ENCODE peak calls at places on chromosomes 13 and 19, in six cellular contexts. I is heart left ventricle, Y is IMR-90, Z is A549, D is body of pancreas, V is vagina. B is an unnamed sample.

GRCh38 chr13:52955505-52955904 is 73.1 kb upstream of the OLFM4 start:
- DNase-seq in V (no peak), Y (no peak), Z (no peak), I (no peak), D (no peak), B (no peak)

GRCh38 chr13:57633950-57634828 is 2.6 kb downstream of the PCDH17 start:
- DNase-seq in Z (no peak), V (no peak), Y (no peak), D (peak), I (peak), B (peak)

GRCh38 chr19:56905616-56906015 is 65.1 kb upstream of the PEG3 start:
- DNase-seq in Y (no peak), Z (no peak), I (no peak), D (no peak), V (no peak), B (no peak)

GRCh38 chr13:21074601-21075302 is 13.4 kb upstream of the LATS2 start:
- DNase-seq in Z (no peak), V (no peak), I (peak), D (peak), Y (no peak), B (no peak)

GRCh38 chr13:90302113-90302512 is 1045.4 kb upstream of the MIR17HG start:
- DNase-seq in Y (peak), Z (no peak), D (no peak), V (no peak), I (no peak), B (no peak)

GRCh38 chr19:13208131-13208963 is 58.1 kb downstream of the IER2 start:
- DNase-seq in V (no peak), I (no peak), Z (no peak), D (peak), Y (peak), B (no peak)

GRCh38 chr19:40442328-40443130 is 1.6 kb downstream of the SERTAD3 start:
- DNase-seq in D (no peak), I (no peak), Z (no peak), V (peak), Y (no peak), B (no peak)

GRCh38 chr19:22622901-22623840 is 11.0 kb upstream of the ZNF492 start:
- DNase-seq in Z (no peak), Y (no peak), V (peak), I (peak), D (no peak), B (no peak)

GRCh38 chr13:105087941-105088340 is 1447.5 kb downstream of the EFNB2 start:
- DNase-seq in V (no peak), D (no peak), Z (no peak), I (no peak), Y (no peak), B (no peak)

GRCh38 chr19:42553292-42554045 is 25.2 kb upstream of the CEACAM1 start:
- DNase-seq in I (peak), Y (peak), V (no peak), Z (no peak), D (peak), B (no peak)

GRCh38 chr13:52842440-52842839 is 6.0 kb downstream of the PCDH8 start:
- DNase-seq in V (no peak), D (no peak), I (no peak), Z (no peak), Y (no peak), B (no peak)

GRCh38 chr19:14385492-14385891 is 4.2 kb downstream of the ADGRE5 start:
- DNase-seq in I (no peak), Z (no peak), Y (no peak), V (no peak), D (no peak), B (no peak)

GRCh38 chr19:3671680-3672574 is 28.3 kb downstream of the PIP5K1C start:
- DNase-seq in Y (peak), V (no peak), D (no peak), Z (no peak), I (no peak), B (no peak)

GRCh38 chr19:30227071-30227621 is 145.0 kb upstream of the ZNF536 start:
- DNase-seq in V (no peak), I (no peak), Z (no peak), Y (no peak), D (no peak), B (no peak)

GRCh38 chr19:38736413-38737280 is 7.6 kb downstream of the CAPN12 start:
- DNase-seq in I (no peak), Z (peak), Y (no peak), V (peak), D (peak), B (peak)

GRCh38 chr19:10884273-10884672 is 12.9 kb downstream of the CARM1 start:
- DNase-seq in V (no peak), D (peak), Z (no peak), Y (peak), I (no peak), B (peak)

GRCh38 chr19:37306383-37306963 is 64.4 kb upstream of the ZNF527 start:
- DNase-seq in D (no peak), Y (no peak), Z (no peak), V (no peak), I (no peak), B (no peak)

GRCh38 chr13:34300559-34300958 is 482.6 kb downstream of the RFC3 start:
- DNase-seq in Z (peak), Y (no peak), D (no peak), I (no peak), V (no peak), B (no peak)

GRCh38 chr19:56955637-56956216 is 115.2 kb upstream of the PEG3 start:
- DNase-seq in V (no peak), Y (no peak), I (no peak), D (no peak), Z (no peak), B (no peak)

GRCh38 chr13:30898721-30899188 is 7.3 kb upstream of the MEDAG start:
- DNase-seq in Y (peak), V (no peak), I (no peak), Z (peak), D (no peak), B (no peak)

GRCh38 chr13:81987159-81987558 is 1646.2 kb upstream of the SPRY2 start:
- DNase-seq in I (no peak), Z (no peak), Y (no peak), V (no peak), D (no peak), B (no peak)

GRCh38 chr19:11088508-11089253 is 582 bp upstream of the LDLR start:
- DNase-seq in V (no peak), I (no peak), Y (no peak), Z (no peak), D (no peak), B (no peak)

GRCh38 chr13:72985610-72986009 is 73.2 kb upstream of the KLF5 start:
- DNase-seq in V (no peak), I (no peak), Y (no peak), D (no peak), Z (no peak), B (no peak)

GRCh38 chr19:4272894-4273293 is 6.2 kb upstream of the SHD start:
- DNase-seq in Z (no peak), Y (no peak), I (no peak), D (no peak), V (no peak), B (no peak)

GRCh38 chr13:43784491-43784890 is 2.3 kb downstream of the ENOX1 start:
- DNase-seq in V (no peak), Y (no peak), Z (no peak), D (no peak), I (no peak), B (no peak)

GRCh38 chr13:24161010-24161775 is 673 bp downstream of the SPATA13 start:
- DNase-seq in Y (no peak), V (no peak), I (no peak), D (peak), Z (no peak), B (peak)

GRCh38 chr13:41053384-41053826 is 7.9 kb upstream of the WBP4 start:
- DNase-seq in Y (peak), I (no peak), Z (peak), V (no peak), D (peak), B (no peak)

GRCh38 chr13:36814465-36814864 is 4.6 kb upstream of the RFXAP start:
- DNase-seq in I (no peak), D (peak), V (no peak), Z (no peak), Y (no peak), B (peak)

GRCh38 chr13:114032121-114032799 is 58.4 kb upstream of the C13orf46 start:
- DNase-seq in Y (peak), D (peak), V (no peak), Z (no peak), I (no peak), B (no peak)

GRCh38 chr19:23313196-23313595 is 63.0 kb upstream of the ZNF724 start:
- DNase-seq in D (no peak), Z (no peak), Y (no peak), I (no peak), V (no peak), B (no peak)

GRCh38 chr13:40609972-40610726 is 56.3 kb downstream of the FOXO1 start:
- DNase-seq in D (no peak), V (no peak), Y (no peak), Z (no peak), I (no peak), B (no peak)

GRCh38 chr19:23823952-23824389 is 65.3 kb upstream of the ZNF681 start:
- DNase-seq in Z (peak), D (no peak), I (no peak), V (no peak), Y (no peak), B (peak)

GRCh38 chr19:44660081-44660480 is 11.2 kb upstream of the CEACAM19 start:
- DNase-seq in Y (no peak), I (no peak), D (no peak), V (no peak), Z (no peak), B (no peak)

GRCh38 chr13:74931698-74932433 is 550.1 kb downstream of the TBC1D4 start:
- DNase-seq in Z (no peak), D (no peak), Y (no peak), V (no peak), I (no peak), B (no peak)

GRCh38 chr13:49833402-49833801 is 40.9 kb upstream of the KPNA3 start:
- DNase-seq in I (no peak), V (no peak), Y (no peak), Z (no peak), D (no peak), B (no peak)

GRCh38 chr13:49246850-49247721 is 639 bp upstream of the CDADC1 start:
- DNase-seq in Z (no peak), Y (no peak), I (no peak), D (no peak), V (no peak), B (no peak)

GRCh38 chr13:82751221-82751620 is 1131.1 kb downstream of the SLITRK1 start:
- DNase-seq in Y (no peak), Z (no peak), I (no peak), V (no peak), D (no peak), B (no peak)

GRCh38 chr13:98511435-98511834 is 65.5 kb downstream of the STK24 start:
- DNase-seq in Y (no peak), I (no peak), V (no peak), Z (no peak), D (no peak), B (no peak)
- TF ChIP-seq POLR2A in Y (no peak), I (no peak), V (no peak), Z (no peak), D (no peak), B (no peak)

DNA sequence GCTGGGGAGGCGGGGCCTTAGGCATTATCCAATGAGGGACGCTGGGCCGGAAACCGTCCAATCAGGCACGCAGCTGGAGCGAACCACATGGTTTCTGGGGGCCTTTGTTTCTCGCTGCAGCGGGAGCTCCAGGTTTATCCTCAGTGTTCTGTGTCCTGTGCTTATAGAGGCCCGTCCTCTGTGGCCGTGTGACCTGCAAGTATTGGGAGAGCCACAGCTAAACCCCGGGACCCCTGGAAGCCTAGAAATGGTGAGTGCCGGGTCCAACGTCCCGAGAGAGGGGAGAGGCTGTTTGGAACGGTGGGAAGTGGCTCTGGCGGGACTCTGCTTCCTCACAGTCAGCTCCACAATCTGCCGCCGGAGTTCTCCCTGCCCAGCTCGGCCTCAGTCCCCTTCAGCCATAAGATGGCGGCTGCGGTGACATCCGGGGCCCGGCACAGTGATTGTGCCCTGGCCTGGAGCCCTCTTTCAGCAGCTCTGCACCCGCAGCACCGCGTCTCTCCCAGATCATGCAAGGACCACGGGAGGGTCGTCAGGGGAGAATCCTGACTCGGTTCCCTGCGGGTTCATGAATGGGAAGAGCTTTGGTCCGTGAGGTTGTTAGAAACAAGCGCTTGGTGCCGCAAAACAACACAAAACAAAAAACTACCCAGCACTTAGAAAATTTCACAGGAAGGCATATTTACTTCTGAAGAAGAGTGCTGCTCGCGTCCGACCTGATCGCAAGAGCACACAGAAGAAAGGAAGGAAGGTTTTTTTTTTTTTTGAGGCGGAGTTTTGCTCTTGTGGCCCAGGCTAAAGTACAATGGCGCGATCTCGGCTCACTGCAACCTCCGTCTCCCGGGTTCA is at the start of gene ZNF253:
- DNase-seq in I (peak), V (peak), Y (peak), Z (peak), D (peak), B (peak)
- TF ChIP-seq POLR2A in I (peak), V (no peak), Y (peak), Z (no peak), D (peak), B (peak)

DNA sequence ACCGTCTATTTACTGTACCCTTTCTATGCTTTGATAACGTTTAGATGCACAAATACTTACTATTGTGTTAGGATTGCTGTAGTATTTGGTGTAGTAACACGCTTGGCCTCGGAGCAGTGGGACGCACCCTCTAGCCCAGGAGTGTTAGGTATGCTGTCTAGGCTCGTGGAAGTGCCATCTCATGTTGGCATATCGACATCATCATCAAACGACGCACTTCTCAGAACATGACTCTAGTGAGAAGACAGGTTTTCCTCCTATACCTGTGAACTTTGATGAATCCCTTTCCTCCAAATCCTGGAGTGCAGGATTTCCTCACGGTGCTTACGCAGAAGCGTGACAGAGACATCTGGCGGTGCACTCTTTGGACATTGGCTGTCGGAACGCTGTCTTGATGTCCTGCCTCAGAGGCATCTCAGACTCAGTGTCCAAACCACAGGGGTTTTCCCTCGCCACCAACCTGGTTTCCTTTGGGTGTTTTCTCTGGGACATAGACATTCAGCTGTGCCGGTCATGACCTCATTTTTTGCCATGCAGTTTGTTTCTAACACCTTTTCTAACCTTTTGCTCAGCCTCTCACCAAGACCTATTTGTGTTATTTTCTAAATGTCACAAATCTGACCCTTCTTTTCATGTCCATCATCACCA is 6.3 kb downstream of the SNRNP70 start:
- DNase-seq in Y (no peak), Z (no peak), V (no peak), I (no peak), D (no peak), B (no peak)
- TF ChIP-seq POLR2A in Y (no peak), Z (no peak), V (no peak), I (no peak), D (no peak), B (no peak)

GRCh38 chr19:48795055-48795854 is 15.6 kb downstream of the BCAT2 start:
- DNase-seq in V (no peak), D (peak), I (peak), Y (peak), Z (peak), B (peak)
- TF ChIP-seq POLR2A in V (no peak), D (peak), I (no peak), Y (no peak), Z (no peak), B (no peak)

GRCh38 chr19:2099937-2100718 is 3.4 kb downstream of the IZUMO4 start:
- DNase-seq in I (no peak), V (no peak), Z (no peak), D (no peak), Y (no peak), B (no peak)
- TF ChIP-seq POLR2A in I (no peak), V (no peak), Z (no peak), D (no peak), Y (no peak), B (no peak)

GRCh38 chr19:506404-507285 is 652 bp upstream of the TPGS1 start:
- DNase-seq in Y (peak), Z (peak), V (peak), D (peak), I (peak), B (peak)
- TF ChIP-seq POLR2A in Y (no peak), Z (peak), V (no peak), D (peak), I (no peak), B (peak)

DNA sequence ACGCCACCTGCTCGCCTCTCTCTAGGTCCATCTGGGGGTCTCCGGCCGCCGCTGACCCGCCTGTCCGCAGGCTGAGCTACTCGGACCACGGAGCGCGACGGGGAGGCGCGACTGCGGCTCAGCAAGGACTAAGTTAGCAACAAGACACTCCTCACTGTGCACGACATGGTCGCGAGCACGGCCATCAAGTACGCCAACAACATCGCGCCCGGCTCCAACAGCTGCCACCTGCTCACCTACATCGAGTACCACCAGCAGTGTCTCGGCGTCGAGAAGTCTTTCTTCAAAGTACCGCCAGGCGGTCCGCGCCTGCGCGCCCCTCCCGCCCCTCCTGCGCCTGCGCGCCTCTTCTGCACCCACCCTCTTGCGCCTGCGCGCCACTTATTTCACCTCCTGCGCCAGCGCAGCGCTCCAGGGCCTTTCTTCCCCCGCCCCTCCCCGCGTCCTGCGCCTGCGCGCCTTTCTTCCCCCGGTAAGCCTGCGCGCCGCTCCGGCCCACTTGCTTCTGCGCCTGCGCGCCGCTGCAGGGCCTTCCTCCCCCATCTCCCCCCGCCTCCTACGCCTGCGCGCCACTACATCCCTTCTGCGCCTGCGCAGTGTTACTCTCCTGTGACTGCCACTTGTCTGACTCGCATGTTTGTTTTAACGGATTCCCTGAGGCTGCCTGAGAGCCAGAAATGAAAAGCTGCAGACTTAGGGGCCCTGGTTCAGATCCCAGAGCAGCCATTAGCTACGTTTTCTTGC is 63.9 kb downstream of the ACSBG2 start:
- DNase-seq in V (peak), Y (peak), Z (peak), I (peak), D (peak), B (peak)
- TF ChIP-seq POLR2A in V (no peak), Y (no peak), Z (peak), I (no peak), D (peak), B (peak)

GRCh38 chr13:33285420-33286124 is at the start of gene STARD13:
- DNase-seq in D (peak), I (peak), Y (peak), V (peak), Z (peak), B (peak)
- TF ChIP-seq POLR2A in D (peak), I (no peak), Y (peak), V (no peak), Z (no peak), B (no peak)

GRCh38 chr19:35011737-35012682 is 11.9 kb downstream of the GRAMD1A start:
- DNase-seq in I (no peak), Y (no peak), Z (no peak), D (no peak), V (no peak), B (no peak)
- TF ChIP-seq POLR2A in I (no peak), Y (no peak), Z (no peak), D (no peak), V (no peak), B (no peak)

DNA sequence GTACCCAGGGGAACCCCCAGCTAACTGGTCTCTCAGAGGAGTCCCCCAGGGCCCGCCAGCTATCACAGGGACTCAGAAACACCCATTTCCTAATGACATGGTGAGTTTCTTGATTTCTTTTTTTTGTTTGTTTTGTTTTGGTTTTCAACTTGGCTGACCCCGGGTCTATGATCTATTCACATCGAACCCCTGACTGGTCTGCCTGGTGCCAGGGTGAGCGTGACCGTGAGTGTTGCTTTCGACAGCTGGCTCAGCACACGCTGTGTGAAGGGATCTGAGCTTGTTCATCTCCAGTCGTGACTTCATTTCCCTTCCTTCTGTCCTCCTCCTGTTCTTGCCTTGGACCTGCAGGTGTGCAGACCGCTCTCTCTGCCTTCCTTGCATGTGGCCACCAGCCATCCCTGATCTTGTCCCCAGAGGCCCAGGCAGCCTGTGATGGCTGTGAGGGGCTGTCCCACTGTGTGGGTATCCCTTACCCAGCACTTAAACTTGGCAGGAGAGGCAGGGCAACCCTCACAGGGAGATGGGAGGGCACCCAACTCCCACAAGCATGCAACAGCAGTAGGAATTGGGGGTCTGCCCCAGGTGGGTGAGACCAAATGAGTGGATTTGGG is 26.2 kb downstream of the TMEM161A start:
- DNase-seq in D (no peak), Y (no peak), Z (no peak), V (no peak), I (no peak), B (no peak)
- TF ChIP-seq POLR2A in D (no peak), Y (no peak), Z (no peak), V (no peak), I (no peak), B (no peak)